ENCODE peak calls at places on chromosome 12, in six cellular contexts. K is HepG2, A is bronchial epithelial cell, D is right cardiac atrium, S is aorta, Q is choroid plexus epithelial cell. V is an unnamed sample.
A peak's percentile ranks its signal among the peaks of the same experiment; 100 is the strongest.

GRCh38 chr12:106088246-106089200 is 50.2 kb downstream of the NUAK1 start:
- DNase-seq in K (no peak), A (peak; percentile 42), D (no peak), S (no peak), Q (no peak), V (no peak)

GRCh38 chr12:4383304-4383865 is 3.9 kb upstream of the FGF23 start:
- DNase-seq in K (peak; percentile 21), A (no peak), D (no peak), S (no peak), Q (no peak), V (no peak)

GRCh38 chr12:6700646-6701051 is at the start of gene PIANP:
- DNase-seq in K (no peak), A (no peak), D (no peak), S (peak; percentile 73), Q (peak; percentile 31), V (no peak)

GRCh38 chr12:117514016-117514415 is 152.6 kb upstream of the NOS1 start:
- DNase-seq in K (no peak), A (no peak), D (no peak), S (no peak), Q (no peak), V (no peak)

GRCh38 chr12:6069452-6070093 is 54.9 kb downstream of the VWF start:
- DNase-seq in K (no peak), A (peak; percentile 82), D (no peak), S (peak; percentile 64), Q (peak; percentile 95), V (no peak)

GRCh38 chr12:28870839-28871440 is 278.1 kb upstream of the FAR2 start:
- DNase-seq in K (no peak), A (peak; percentile 65), D (no peak), S (no peak), Q (no peak), V (no peak)

GRCh38 chr12:104454997-104455396 is 1.8 kb upstream of the CHST11 start:
- DNase-seq in K (no peak), A (peak; percentile 98), D (no peak), S (no peak), Q (no peak), V (no peak)

GRCh38 chr12:28535216-28535615 is 345.0 kb downstream of the CCDC91 start:
- DNase-seq in K (no peak), A (peak; percentile 9), D (no peak), S (no peak), Q (peak; percentile 78), V (no peak)

GRCh38 chr12:53047221-53048032 is 2.4 kb upstream of the TNS2 start:
- DNase-seq in K (peak; percentile 44), A (no peak), D (peak; percentile 88), S (peak; percentile 90), Q (peak; percentile 84), V (peak; percentile 92)

GRCh38 chr12:124123432-124124015 is 150.5 kb downstream of the ZNF664 start:
- DNase-seq in K (no peak), A (no peak), D (no peak), S (no peak), Q (no peak), V (no peak)

GRCh38 chr12:2339022-2339431 is 286.2 kb downstream of the CACNA1C start:
- DNase-seq in K (no peak), A (peak; percentile 43), D (no peak), S (no peak), Q (peak; percentile 81), V (no peak)

GRCh38 chr12:16622315-16622714 is 16.4 kb upstream of the LMO3 start:
- DNase-seq in K (no peak), A (no peak), D (no peak), S (no peak), Q (no peak), V (no peak)

GRCh38 chr12:19140381-19141236 is 11.1 kb downstream of the PLEKHA5 start:
- DNase-seq in K (no peak), A (no peak), D (no peak), S (no peak), Q (peak; percentile 48), V (no peak)

GRCh38 chr12:19139795-19140194 is 10.3 kb downstream of the PLEKHA5 start:
- DNase-seq in K (no peak), A (no peak), D (no peak), S (no peak), Q (peak; percentile 39), V (no peak)

GRCh38 chr12:8698132-8698829 is 490 bp downstream of the RIMKLB start:
- DNase-seq in K (no peak), A (no peak), D (peak; percentile 79), S (peak; percentile 85), Q (no peak), V (peak; percentile 87)

GRCh38 chr12:115953031-115953430 is 324.5 kb downstream of the MED13L start:
- DNase-seq in K (no peak), A (no peak), D (no peak), S (no peak), Q (no peak), V (no peak)

GRCh38 chr12:5953835-5954586 is 9.0 kb upstream of the ANO2 start:
- DNase-seq in K (no peak), A (no peak), D (no peak), S (no peak), Q (no peak), V (no peak)

GRCh38 chr12:94874986-94875312 is 128.5 kb downstream of the NDUFA12 start:
- DNase-seq in K (no peak), A (peak; percentile 3), D (no peak), S (no peak), Q (no peak), V (no peak)

GRCh38 chr12:6146951-6147350 is 22.5 kb upstream of the VWF start:
- DNase-seq in K (no peak), A (peak; percentile 63), D (no peak), S (no peak), Q (no peak), V (no peak)

GRCh38 chr12:130266751-130267150 is 70.9 kb upstream of the PIWIL1 start:
- DNase-seq in K (no peak), A (no peak), D (no peak), S (no peak), Q (no peak), V (no peak)

GRCh38 chr12:124906606-124907261 is 7.7 kb downstream of the UBC start:
- DNase-seq in K (peak; percentile 93), A (peak; percentile 94), D (peak; percentile 79), S (peak; percentile 87), Q (peak; percentile 96), V (no peak)

GRCh38 chr12:112125250-112125999 is at the start of gene TRAFD1:
- DNase-seq in K (peak; percentile 94), A (peak; percentile 90), D (peak; percentile 98), S (peak; percentile 99), Q (peak; percentile 98), V (peak; percentile 99)

GRCh38 chr12:112126916-112127315 is 1.6 kb downstream of the TRAFD1 start:
- DNase-seq in K (no peak), A (no peak), D (no peak), S (no peak), Q (no peak), V (no peak)

GRCh38 chr12:112122823-112123690 is 2.3 kb upstream of the TRAFD1 start:
- DNase-seq in K (peak; percentile 72), A (no peak), D (no peak), S (no peak), Q (peak; percentile 91), V (no peak)

GRCh38 chr12:112126000-112126431 is 656 bp downstream of the TRAFD1 start:
- DNase-seq in K (no peak), A (no peak), D (no peak), S (no peak), Q (no peak), V (no peak)

GRCh38 chr12:112124918-112125249 is 476 bp upstream of the TRAFD1 start:
- DNase-seq in K (no peak), A (no peak), D (no peak), S (no peak), Q (no peak), V (no peak)
- H3K4me3 ChIP-seq in K (peak overlapping the region; percentile 81), A (peak overlapping the region; percentile 68), D (no peak overlapping the region), S (no peak overlapping the region), Q (peak overlapping the region; percentile 98), V (peak overlapping the region; percentile 76)

GRCh38 chr12:108729612-108730336 is 1.5 kb downstream of the CORO1C start:
- DNase-seq in K (peak; percentile 37), A (peak; percentile 67), D (no peak), S (no peak), Q (peak; percentile 48), V (no peak)

GRCh38 chr12:108728820-108729611 is 2.3 kb downstream of the CORO1C start:
- DNase-seq in K (no peak), A (no peak), D (no peak), S (no peak), Q (no peak), V (no peak)

GRCh38 chr12:108731105-108731865 is at the start of gene CORO1C:
- DNase-seq in K (peak; percentile 92), A (peak; percentile 91), D (peak; percentile 98), S (peak; percentile 98), Q (peak; percentile 96), V (peak; percentile 98)

GRCh38 chr12:108730337-108731104 is 797 bp downstream of the CORO1C start:
- DNase-seq in K (peak; percentile 54), A (peak; percentile 77), D (peak; percentile 77), S (peak; percentile 85), Q (peak; percentile 76), V (peak; percentile 87)

DNA sequence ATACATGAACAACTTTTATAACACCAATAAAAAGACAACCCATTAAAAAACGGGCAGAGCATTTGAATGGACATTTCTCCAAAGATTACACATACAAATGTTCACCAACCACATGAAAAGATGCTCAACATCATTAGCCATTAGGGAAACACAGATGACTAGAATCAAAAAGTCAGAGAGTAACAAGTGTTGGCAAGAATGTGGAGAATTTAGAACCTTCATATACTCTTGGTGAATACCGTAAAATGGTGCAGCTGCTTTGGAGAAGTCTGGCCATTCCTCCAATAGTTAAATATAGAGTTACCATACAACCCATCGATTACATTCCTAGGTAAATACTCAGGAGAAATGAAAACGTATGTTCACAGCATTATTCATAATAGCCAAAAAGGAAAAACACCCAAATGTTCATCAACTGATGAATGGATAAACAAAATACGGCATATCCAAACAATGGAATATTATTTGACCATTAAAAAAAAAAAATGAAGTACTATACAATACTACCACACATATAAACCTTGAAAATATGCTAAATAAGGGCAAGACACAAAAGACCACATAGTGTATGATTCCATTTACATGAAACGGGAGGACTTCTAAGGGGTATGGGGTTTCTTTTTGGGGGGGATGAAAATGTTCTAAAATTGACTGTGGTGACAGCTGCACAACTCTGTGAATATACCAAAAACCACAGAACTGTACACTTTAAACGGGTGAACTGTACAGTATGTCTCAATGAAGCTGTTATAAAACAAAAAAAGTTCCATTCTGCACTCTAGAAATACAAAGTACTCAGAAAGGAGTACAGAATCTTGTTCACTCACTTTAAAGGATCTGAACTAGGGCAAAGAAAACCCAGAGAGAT is 3.2 kb downstream of the CORO1C start:
- DNase-seq in K (no peak), A (no peak), D (no peak), S (no peak), Q (no peak), V (no peak)
- H3K4me3 ChIP-seq in K (no peak overlapping the region), A (no peak overlapping the region), D (no peak overlapping the region), S (no peak overlapping the region), Q (no peak overlapping the region), V (peak overlapping the region; percentile 39)

DNA sequence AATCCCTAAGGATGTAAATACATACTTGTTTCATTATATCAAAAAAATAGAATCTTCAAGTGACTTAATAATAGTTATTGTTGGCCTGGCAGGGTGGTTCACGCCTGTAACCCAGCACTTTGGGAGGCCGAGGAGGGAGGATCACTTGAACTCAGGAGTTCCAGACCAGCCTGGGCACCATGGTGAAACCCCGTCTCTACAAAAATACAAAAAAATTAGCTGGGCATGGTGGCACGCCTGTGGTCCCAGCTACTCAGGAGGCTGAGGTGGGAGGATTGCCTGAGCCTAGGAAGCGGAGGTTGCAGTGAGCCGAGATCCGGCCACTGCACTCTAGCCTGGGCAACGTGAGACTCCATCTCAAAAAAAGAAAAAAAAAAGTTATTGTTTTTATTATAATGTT is 1.7 kb downstream of the USP15 start:
- DNase-seq in K (no peak), A (no peak), D (no peak), S (no peak), Q (no peak), V (no peak)
- H3K4me3 ChIP-seq in K (peak overlapping the region; percentile 96), A (no peak overlapping the region), D (no peak overlapping the region), S (no peak overlapping the region), Q (no peak overlapping the region), V (peak overlapping the region; percentile 95)

GRCh38 chr12:22042981-22043669 is 2.9 kb upstream of the CMAS start:
- DNase-seq in K (no peak), A (peak; percentile 85), D (no peak), S (no peak), Q (peak; percentile 66), V (no peak)
- H3K4me3 ChIP-seq in K (no peak overlapping the region), A (no peak overlapping the region), D (no peak overlapping the region), S (no peak overlapping the region), Q (no peak overlapping the region), V (no peak overlapping the region)

V was measured in coronary artery.